ENCODE peak calls at places on chromosomes 5 and 9, in five cellular contexts. M, K, Z, S and A are unnamed samples.

GRCh38 chr9:83330207-83331196 is 207.7 kb downstream of the FRMD3 start:
- DNase-seq in M (no peak), K (no peak), Z (peak; percentile 6), S (no peak), A (no peak)

GRCh38 chr9:80175286-80175906 is 603.6 kb downstream of the TLE4 start:
- DNase-seq in M (no peak), K (no peak), Z (peak; percentile 69), S (no peak), A (no peak)

GRCh38 chr9:122192261-122192875 is 32.7 kb downstream of the MORN5 start:
- DNase-seq in M (no peak), K (no peak), Z (no peak), S (no peak), A (no peak)

GRCh38 chr5:157718529-157718928 is 12.7 kb upstream of the THG1L start:
- DNase-seq in M (no peak), K (peak; percentile 61), Z (peak; percentile 73), S (no peak), A (no peak)

GRCh38 chr9:89848060-89849040 is 243.5 kb downstream of the GADD45G start:
- DNase-seq in M (no peak), K (no peak), Z (no peak), S (no peak), A (no peak)

GRCh38 chr9:124776952-124777645 is at the start of gene OLFML2A:
- DNase-seq in M (no peak), K (peak; percentile 66), Z (peak; percentile 50), S (no peak), A (peak; percentile 37)

GRCh38 chr9:29588361-29588760 is 2015.1 kb upstream of the C9orf72 start:
- DNase-seq in M (no peak), K (no peak), Z (no peak), S (no peak), A (no peak)

GRCh38 chr9:76594764-76595410 is 135.9 kb downstream of the GCNT1 start:
- DNase-seq in M (no peak), K (no peak), Z (no peak), S (no peak), A (no peak)

GRCh38 chr5:149415245-149415967 is 36.3 kb upstream of the IL17B start:
- DNase-seq in M (no peak), K (no peak), Z (peak; percentile 61), S (no peak), A (no peak)

GRCh38 chr9:14865206-14865605 is 45.0 kb downstream of the FREM1 start:
- DNase-seq in M (no peak), K (no peak), Z (no peak), S (no peak), A (no peak)

GRCh38 chr5:51652980-51653379 is 269.7 kb downstream of the ISL1 start:
- DNase-seq in M (no peak), K (no peak), Z (no peak), S (no peak), A (peak; percentile 28)

GRCh38 chr9:92612292-92612691 is 57.6 kb downstream of the IPPK start:
- DNase-seq in M (no peak), K (no peak), Z (no peak), S (no peak), A (no peak)

GRCh38 chr5:4086081-4086480 is 490.4 kb downstream of the IRX1 start:
- DNase-seq in M (no peak), K (no peak), Z (no peak), S (no peak), A (no peak)
- H3K9me3 ChIP-seq in M (no peaks in the 10 kb centered on the region), K (peaks cover 3% of the 10 kb centered on the region), Z (no peaks in the 10 kb centered on the region), S (no peaks in the 10 kb centered on the region), A (no peaks in the 10 kb centered on the region)

GRCh38 chr9:128419061-128419925 is 1.4 kb upstream of the CERCAM start:
- DNase-seq in M (no peak), K (peak; percentile 54), Z (peak; percentile 67), S (no peak), A (no peak)
- H3K4me3 ChIP-seq in M (no peak overlapping the region), K (no peak overlapping the region), Z (peak overlapping the region; percentile 92), S (peak overlapping the region; percentile 81), A (no peak overlapping the region)

DNA sequence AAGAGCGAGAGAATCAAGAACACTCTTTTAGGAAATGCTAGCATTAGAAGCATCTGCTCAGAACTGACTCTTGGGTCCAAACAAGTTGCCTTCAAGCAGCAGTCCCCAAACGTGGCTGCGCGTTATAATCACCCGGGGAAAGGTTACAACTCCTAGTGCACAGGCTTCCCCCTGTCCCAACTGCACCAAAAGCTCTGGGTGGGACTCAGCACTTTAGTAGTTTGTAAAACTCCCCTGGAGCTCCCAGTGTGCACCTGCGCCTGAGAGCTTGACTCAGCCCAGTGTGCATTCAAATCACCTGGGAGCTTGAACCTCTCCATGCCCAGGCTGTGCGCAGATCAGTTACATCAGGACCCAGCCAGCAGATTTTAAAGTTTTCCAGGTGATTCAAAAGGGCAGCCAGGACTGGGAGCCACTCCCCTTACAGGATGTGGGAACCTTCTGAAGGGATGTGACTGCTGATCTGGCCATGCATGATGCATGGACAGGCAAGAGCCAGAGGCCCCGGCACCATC is 151.4 kb downstream of the COL23A1 start:
- DNase-seq in M (no peak), K (no peak), Z (no peak), S (no peak), A (no peak)
- H3K9me3 ChIP-seq in M (no peaks in the 10 kb centered on the region), K (no peaks in the 10 kb centered on the region), Z (no peaks in the 10 kb centered on the region), S (no peaks in the 10 kb centered on the region), A (no peaks in the 10 kb centered on the region)

GRCh38 chr5:75057551-75057950 is 5.2 kb upstream of the GCNT4 start:
- DNase-seq in M (no peak), K (no peak), Z (peak; percentile 9), S (no peak), A (no peak)
- H3K4me3 ChIP-seq in M (no peak overlapping the region), K (no peak overlapping the region), Z (no peak overlapping the region), S (no peak overlapping the region), A (no peak overlapping the region)

GRCh38 chr5:122780296-122780695 is 5.4 kb downstream of the SNX2 start:
- DNase-seq in M (no peak), K (no peak), Z (no peak), S (no peak), A (no peak)
- H3K9me3 ChIP-seq in M (no peaks in the 10 kb centered on the region), K (no peaks in the 10 kb centered on the region), Z (no peaks in the 10 kb centered on the region), S (no peaks in the 10 kb centered on the region), A (peaks cover 5% of the 10 kb centered on the region)

DNA sequence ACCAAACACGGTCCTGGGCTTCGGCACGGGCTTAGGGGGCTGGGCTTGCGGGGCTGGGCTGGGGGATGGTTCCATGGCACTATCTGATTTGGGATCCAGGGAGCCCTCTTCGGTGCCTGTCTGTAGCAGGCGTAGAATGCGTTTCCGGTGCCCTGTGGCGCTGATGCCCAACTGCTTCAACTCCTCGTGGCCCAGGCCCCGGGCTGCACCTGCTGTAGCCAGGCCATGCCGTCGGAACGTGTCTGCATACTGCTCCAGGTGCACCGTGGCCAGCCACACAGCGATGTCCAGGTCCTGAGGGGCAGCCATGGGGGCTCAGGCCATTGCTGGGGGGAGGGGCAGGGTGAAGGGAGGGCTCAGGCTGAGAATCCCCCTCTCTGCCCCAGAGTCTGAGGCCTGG is 1.9 kb downstream of the ARAP3 start:
- DNase-seq in M (peak; percentile 75), K (no peak), Z (no peak), S (no peak), A (no peak)
- H3K4me3 ChIP-seq in M (no peak overlapping the region), K (peak overlapping the region; percentile 1), Z (no peak overlapping the region), S (no peak overlapping the region), A (no peak overlapping the region)

GRCh38 chr5:110288766-110289165 is 437.7 kb downstream of the TMEM232 start:
- DNase-seq in M (no peak), K (no peak), Z (peak; percentile 98), S (no peak), A (peak; percentile 15)

DNA sequence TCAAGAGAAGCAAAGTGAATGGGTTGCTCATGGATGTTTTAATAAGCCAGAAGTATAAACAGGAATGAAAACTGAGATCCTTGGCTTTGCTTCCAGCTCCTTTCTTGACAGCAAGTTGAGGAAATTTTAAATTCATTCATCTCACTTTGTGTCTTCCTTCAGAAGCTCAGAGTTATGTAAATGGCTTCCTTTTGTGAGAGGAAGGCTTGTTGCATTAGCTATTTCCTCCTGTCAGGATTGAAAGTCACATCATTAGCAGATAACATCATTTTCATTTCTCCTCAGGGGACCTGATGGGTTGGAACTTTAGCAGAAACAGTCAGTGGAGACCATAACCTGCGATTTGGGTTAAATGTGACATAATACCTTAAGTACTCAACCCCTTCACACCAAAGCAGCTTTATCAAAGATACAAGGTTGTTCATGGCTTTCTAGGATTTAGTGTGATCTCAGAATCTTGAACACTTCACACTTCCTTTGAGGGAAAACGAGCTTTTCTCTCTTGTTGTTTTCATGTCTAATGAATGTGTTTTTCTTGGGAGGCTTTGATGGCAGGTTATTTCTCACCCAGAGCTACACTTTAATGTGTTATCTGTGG is 437.2 kb downstream of the TMEM232 start:
- DNase-seq in M (no peak), K (no peak), Z (no peak), S (no peak), A (no peak)
- H3K9me3 ChIP-seq in M (no peaks in the 10 kb centered on the region), K (no peaks in the 10 kb centered on the region), Z (no peaks in the 10 kb centered on the region), S (peaks cover 4% of the 10 kb centered on the region), A (no peaks in the 10 kb centered on the region)

GRCh38 chr5:67190856-67191255 is 5.7 kb downstream of the CD180 start:
- DNase-seq in M (no peak), K (no peak), Z (no peak), S (no peak), A (no peak)
- H3K4me3 ChIP-seq in M (no peak overlapping the region), K (no peak overlapping the region), Z (no peak overlapping the region), S (no peak overlapping the region), A (no peak overlapping the region)